ENCODE peak calls at places on chromosomes 7 and 10, in eight cellular contexts. One of them, this sample, is unnamed.

GRCh38 chr7:82481499-82482097 is 38.0 kb upstream of the CACNA2D1 start:
- DNase-seq in ELF-1: no peak
- DNase-seq in IMR-90: peak
- DNase-seq in activated naive CD8-positive, alpha-beta T cell treated with anti-CD3 and anti-CD28 coated beads for 36 hours: no peak
- DNase-seq in neural crest cell: no peak
- DNase-seq in EH: peak
- DNase-seq in A172: peak
- DNase-seq in thoracic aorta: no peak
- DNase-seq in this sample: peak

GRCh38 chr10:103715430-103715829 is 139.9 kb downstream of the SH3PXD2A start:
- DNase-seq in IMR-90: peak
- DNase-seq in neural crest cell: no peak
- DNase-seq in EH: peak
- DNase-seq in ELF-1: no peak
- DNase-seq in thoracic aorta: no peak
- DNase-seq in A172: peak
- DNase-seq in activated naive CD8-positive, alpha-beta T cell treated with anti-CD3 and anti-CD28 coated beads for 36 hours: no peak
- DNase-seq in this sample: peak

GRCh38 chr10:125591846-125592245 is 91.1 kb downstream of the TEX36 start:
- DNase-seq in EH: no peak
- DNase-seq in activated naive CD8-positive, alpha-beta T cell treated with anti-CD3 and anti-CD28 coated beads for 36 hours: no peak
- DNase-seq in ELF-1: no peak
- DNase-seq in IMR-90: no peak
- DNase-seq in neural crest cell: no peak
- DNase-seq in A172: no peak
- DNase-seq in thoracic aorta: no peak
- DNase-seq in this sample: no peak

GRCh38 chr7:50502001-50502684 is 52.0 kb upstream of the FIGNL1 start:
- DNase-seq in neural crest cell: no peak
- DNase-seq in EH: peak
- DNase-seq in activated naive CD8-positive, alpha-beta T cell treated with anti-CD3 and anti-CD28 coated beads for 36 hours: no peak
- DNase-seq in thoracic aorta: peak
- DNase-seq in IMR-90: peak
- DNase-seq in A172: peak
- DNase-seq in ELF-1: no peak
- DNase-seq in this sample: peak

GRCh38 chr7:32163141-32163806 is 93.1 kb upstream of the PDE1C start:
- DNase-seq in activated naive CD8-positive, alpha-beta T cell treated with anti-CD3 and anti-CD28 coated beads for 36 hours: no peak
- DNase-seq in A172: peak
- DNase-seq in thoracic aorta: peak
- DNase-seq in IMR-90: peak
- DNase-seq in ELF-1: peak
- DNase-seq in EH: peak
- DNase-seq in neural crest cell: no peak
- DNase-seq in this sample: peak

GRCh38 chr7:54419209-54419608 is 123.0 kb upstream of the VSTM2A start:
- DNase-seq in activated naive CD8-positive, alpha-beta T cell treated with anti-CD3 and anti-CD28 coated beads for 36 hours: no peak
- DNase-seq in thoracic aorta: no peak
- DNase-seq in neural crest cell: no peak
- DNase-seq in A172: no peak
- DNase-seq in EH: no peak
- DNase-seq in IMR-90: no peak
- DNase-seq in ELF-1: peak
- DNase-seq in this sample: no peak

GRCh38 chr10:11162828-11163599 is 145.3 kb downstream of the CELF2 start:
- DNase-seq in neural crest cell: no peak
- DNase-seq in activated naive CD8-positive, alpha-beta T cell treated with anti-CD3 and anti-CD28 coated beads for 36 hours: peak
- DNase-seq in IMR-90: no peak
- DNase-seq in A172: no peak
- DNase-seq in thoracic aorta: no peak
- DNase-seq in EH: no peak
- DNase-seq in ELF-1: no peak
- DNase-seq in this sample: no peak

GRCh38 chr7:90266808-90267207 is 21.8 kb downstream of the CFAP69 start:
- DNase-seq in neural crest cell: no peak
- DNase-seq in IMR-90: peak
- DNase-seq in A172: no peak
- DNase-seq in EH: peak
- DNase-seq in ELF-1: no peak
- DNase-seq in thoracic aorta: no peak
- DNase-seq in activated naive CD8-positive, alpha-beta T cell treated with anti-CD3 and anti-CD28 coated beads for 36 hours: no peak
- DNase-seq in this sample: no peak

GRCh38 chr10:112456533-112456932 is 9.5 kb downstream of the VTI1A start:
- DNase-seq in ELF-1: no peak
- DNase-seq in EH: no peak
- DNase-seq in neural crest cell: no peak
- DNase-seq in thoracic aorta: no peak
- DNase-seq in IMR-90: no peak
- DNase-seq in activated naive CD8-positive, alpha-beta T cell treated with anti-CD3 and anti-CD28 coated beads for 36 hours: no peak
- DNase-seq in A172: no peak
- DNase-seq in this sample: no peak

GRCh38 chr10:24437302-24437701 is 228.4 kb downstream of the KIAA1217 start:
- DNase-seq in EH: no peak
- DNase-seq in ELF-1: peak
- DNase-seq in thoracic aorta: no peak
- DNase-seq in IMR-90: no peak
- DNase-seq in neural crest cell: no peak
- DNase-seq in A172: no peak
- DNase-seq in activated naive CD8-positive, alpha-beta T cell treated with anti-CD3 and anti-CD28 coated beads for 36 hours: no peak
- DNase-seq in this sample: no peak

GRCh38 chr10:48209246-48209645 is 65.2 kb downstream of the FRMPD2 start:
- DNase-seq in ELF-1: no peak
- DNase-seq in EH: peak
- DNase-seq in IMR-90: peak
- DNase-seq in thoracic aorta: no peak
- DNase-seq in activated naive CD8-positive, alpha-beta T cell treated with anti-CD3 and anti-CD28 coated beads for 36 hours: no peak
- DNase-seq in neural crest cell: no peak
- DNase-seq in A172: no peak
- DNase-seq in this sample: peak

GRCh38 chr10:66180651-66181318 is 745.1 kb upstream of the LRRTM3 start:
- DNase-seq in EH: peak
- DNase-seq in thoracic aorta: no peak
- DNase-seq in A172: peak
- DNase-seq in neural crest cell: peak
- DNase-seq in IMR-90: peak
- DNase-seq in activated naive CD8-positive, alpha-beta T cell treated with anti-CD3 and anti-CD28 coated beads for 36 hours: no peak
- DNase-seq in ELF-1: no peak
- DNase-seq in this sample: peak

GRCh38 chr7:37408885-37409248 is 39.8 kb downstream of the ELMO1 start:
- DNase-seq in neural crest cell: no peak
- DNase-seq in activated naive CD8-positive, alpha-beta T cell treated with anti-CD3 and anti-CD28 coated beads for 36 hours: no peak
- DNase-seq in ELF-1: no peak
- DNase-seq in thoracic aorta: no peak
- DNase-seq in IMR-90: no peak
- DNase-seq in EH: no peak
- DNase-seq in A172: no peak
- DNase-seq in this sample: no peak